ENCODE peak calls at places on chromosomes 4 and X, in five cellular contexts. One of them, this sample, is unnamed.

GRCh38 chr4:83022724-83023427 is 12.1 kb upstream of the COPS4 start:
- DNase-seq in suprapubic skin: no peak
- DNase-seq in HCT116: no peak
- DNase-seq in Panc1: no peak
- DNase-seq in sigmoid colon: no peak
- DNase-seq in this sample: no peak

GRCh38 chr4:101102114-101102752 is 245.1 kb downstream of the PPP3CA start:
- DNase-seq in suprapubic skin: peak; percentile 78
- DNase-seq in HCT116: no peak
- DNase-seq in Panc1: no peak
- DNase-seq in sigmoid colon: peak; percentile 69
- DNase-seq in this sample: no peak

GRCh38 chr4:73446336-73446938 is 10.4 kb downstream of the AFP start:
- DNase-seq in suprapubic skin: no peak
- DNase-seq in HCT116: peak; percentile 48
- DNase-seq in Panc1: no peak
- DNase-seq in sigmoid colon: no peak
- DNase-seq in this sample: peak; percentile 12

GRCh38 chr4:2788532-2789103 is 4.3 kb upstream of the SH3BP2 start:
- DNase-seq in suprapubic skin: peak; percentile 78
- DNase-seq in HCT116: no peak
- DNase-seq in Panc1: no peak
- DNase-seq in sigmoid colon: peak; percentile 73
- DNase-seq in this sample: peak; percentile 76

GRCh38 chrX:69603566-69604194 is 12.2 kb upstream of the EDA start:
- DNase-seq in suprapubic skin: no peak
- DNase-seq in HCT116: no peak
- DNase-seq in Panc1: no peak
- DNase-seq in sigmoid colon: no peak
- DNase-seq in this sample: no peak

GRCh38 chr4:121789960-121790829 is 10.9 kb upstream of the EXOSC9 start:
- DNase-seq in suprapubic skin: no peak
- DNase-seq in HCT116: no peak
- DNase-seq in Panc1: no peak
- DNase-seq in sigmoid colon: no peak
- DNase-seq in this sample: no peak

GRCh38 chr4:13816472-13816871 is 188.9 kb upstream of the BOD1L1 start:
- DNase-seq in suprapubic skin: no peak
- DNase-seq in HCT116: no peak
- DNase-seq in Panc1: no peak
- DNase-seq in sigmoid colon: no peak
- DNase-seq in this sample: no peak

GRCh38 chrX:136028383-136028984 is 43.2 kb downstream of the SLC9A6 start:
- DNase-seq in suprapubic skin: no peak
- DNase-seq in HCT116: peak; percentile 21
- DNase-seq in Panc1: peak; percentile 22
- DNase-seq in sigmoid colon: no peak
- DNase-seq in this sample: no peak

GRCh38 chr4:82642321-82642720 is 80.5 kb upstream of the TMEM150C start:
- DNase-seq in suprapubic skin: no peak
- DNase-seq in HCT116: no peak
- DNase-seq in Panc1: no peak
- DNase-seq in sigmoid colon: no peak
- DNase-seq in this sample: peak; percentile 8

GRCh38 chr4:41141910-41142309 is 72.4 kb downstream of the APBB2 start:
- DNase-seq in suprapubic skin: no peak
- DNase-seq in HCT116: no peak
- DNase-seq in Panc1: no peak
- DNase-seq in sigmoid colon: no peak
- DNase-seq in this sample: no peak
- TF ChIP-seq POLR2AphosphoS5 in suprapubic skin: no peak
- TF ChIP-seq POLR2AphosphoS5 in HCT116: no peak
- TF ChIP-seq POLR2AphosphoS5 in Panc1: no peak
- TF ChIP-seq POLR2AphosphoS5 in sigmoid colon: peak; percentile 34
- TF ChIP-seq POLR2AphosphoS5 in this sample: no peak

GRCh38 chr4:40246938-40247337 is 50.1 kb downstream of the RHOH start:
- DNase-seq in suprapubic skin: no peak
- DNase-seq in HCT116: no peak
- DNase-seq in Panc1: no peak
- DNase-seq in sigmoid colon: no peak
- DNase-seq in this sample: no peak

GRCh38 chr4:40246547-40246900 is 49.7 kb downstream of the RHOH start:
- DNase-seq in suprapubic skin: no peak
- DNase-seq in HCT116: no peak
- DNase-seq in Panc1: no peak
- DNase-seq in sigmoid colon: no peak
- DNase-seq in this sample: no peak

GRCh38 chr4:40243390-40243948 is 46.6 kb downstream of the RHOH start:
- DNase-seq in suprapubic skin: no peak
- DNase-seq in HCT116: no peak
- DNase-seq in Panc1: no peak
- DNase-seq in sigmoid colon: no peak
- DNase-seq in this sample: no peak

GRCh38 chr4:40245794-40246546 is 49.1 kb downstream of the RHOH start:
- DNase-seq in suprapubic skin: no peak
- DNase-seq in HCT116: no peak
- DNase-seq in Panc1: no peak
- DNase-seq in sigmoid colon: no peak
- DNase-seq in this sample: no peak

GRCh38 chr4:40247350-40247749 is 50.5 kb downstream of the RHOH start:
- DNase-seq in suprapubic skin: no peak
- DNase-seq in HCT116: no peak
- DNase-seq in Panc1: no peak
- DNase-seq in sigmoid colon: no peak
- DNase-seq in this sample: no peak
- TF ChIP-seq POLR2AphosphoS5 in suprapubic skin: no peak
- TF ChIP-seq POLR2AphosphoS5 in HCT116: no peak
- TF ChIP-seq POLR2AphosphoS5 in Panc1: no peak
- TF ChIP-seq POLR2AphosphoS5 in sigmoid colon: no peak
- TF ChIP-seq POLR2AphosphoS5 in this sample: no peak

DNA sequence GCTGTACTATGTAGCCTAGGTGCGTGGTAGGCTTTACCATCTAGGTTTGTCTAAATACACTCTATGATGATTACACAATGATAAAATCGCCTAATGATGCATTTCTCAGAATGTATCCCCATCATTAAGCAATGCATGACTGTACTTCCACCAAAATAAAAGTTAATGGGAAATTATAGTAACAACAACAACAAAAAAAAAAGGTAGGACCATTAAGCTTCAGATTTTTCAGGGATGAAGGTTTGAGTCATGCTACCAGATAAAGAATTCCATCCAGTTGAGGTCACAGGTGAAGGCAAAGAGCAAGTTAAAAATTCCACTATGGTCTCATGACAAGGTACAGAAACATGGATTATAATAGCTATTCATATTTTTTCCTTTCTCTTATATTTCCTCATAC is 68.2 kb downstream of the MAGEA10 start:
- DNase-seq in suprapubic skin: no peak
- DNase-seq in HCT116: no peak
- DNase-seq in Panc1: no peak
- DNase-seq in sigmoid colon: no peak
- DNase-seq in this sample: no peak
- TF ChIP-seq POLR2AphosphoS5 in suprapubic skin: no peak
- TF ChIP-seq POLR2AphosphoS5 in HCT116: no peak
- TF ChIP-seq POLR2AphosphoS5 in Panc1: no peak
- TF ChIP-seq POLR2AphosphoS5 in sigmoid colon: no peak
- TF ChIP-seq POLR2AphosphoS5 in this sample: no peak

GRCh38 chrX:87409113-87409841 is 108.3 kb upstream of the KLHL4 start:
- DNase-seq in suprapubic skin: no peak
- DNase-seq in HCT116: no peak
- DNase-seq in Panc1: peak; percentile 77
- DNase-seq in sigmoid colon: peak; percentile 71
- DNase-seq in this sample: peak; percentile 34
- TF ChIP-seq POLR2AphosphoS5 in suprapubic skin: no peak
- TF ChIP-seq POLR2AphosphoS5 in HCT116: no peak
- TF ChIP-seq POLR2AphosphoS5 in Panc1: peak; percentile 68
- TF ChIP-seq POLR2AphosphoS5 in sigmoid colon: peak; percentile 49
- TF ChIP-seq POLR2AphosphoS5 in this sample: no peak

GRCh38 chr4:168931215-168931650 is 78.8 kb downstream of the CBR4 start:
- DNase-seq in suprapubic skin: no peak
- DNase-seq in HCT116: no peak
- DNase-seq in Panc1: no peak
- DNase-seq in sigmoid colon: peak; percentile 65
- DNase-seq in this sample: no peak
- TF ChIP-seq POLR2AphosphoS5 in suprapubic skin: no peak
- TF ChIP-seq POLR2AphosphoS5 in HCT116: no peak
- TF ChIP-seq POLR2AphosphoS5 in Panc1: no peak
- TF ChIP-seq POLR2AphosphoS5 in sigmoid colon: peak; percentile 42
- TF ChIP-seq POLR2AphosphoS5 in this sample: no peak

GRCh38 chr4:141909541-141909940 is 273.2 kb downstream of the IL15 start:
- DNase-seq in suprapubic skin: no peak
- DNase-seq in HCT116: no peak
- DNase-seq in Panc1: no peak
- DNase-seq in sigmoid colon: no peak
- DNase-seq in this sample: no peak
- TF ChIP-seq POLR2AphosphoS5 in suprapubic skin: no peak
- TF ChIP-seq POLR2AphosphoS5 in HCT116: no peak
- TF ChIP-seq POLR2AphosphoS5 in Panc1: no peak
- TF ChIP-seq POLR2AphosphoS5 in sigmoid colon: no peak
- TF ChIP-seq POLR2AphosphoS5 in this sample: no peak

DNA sequence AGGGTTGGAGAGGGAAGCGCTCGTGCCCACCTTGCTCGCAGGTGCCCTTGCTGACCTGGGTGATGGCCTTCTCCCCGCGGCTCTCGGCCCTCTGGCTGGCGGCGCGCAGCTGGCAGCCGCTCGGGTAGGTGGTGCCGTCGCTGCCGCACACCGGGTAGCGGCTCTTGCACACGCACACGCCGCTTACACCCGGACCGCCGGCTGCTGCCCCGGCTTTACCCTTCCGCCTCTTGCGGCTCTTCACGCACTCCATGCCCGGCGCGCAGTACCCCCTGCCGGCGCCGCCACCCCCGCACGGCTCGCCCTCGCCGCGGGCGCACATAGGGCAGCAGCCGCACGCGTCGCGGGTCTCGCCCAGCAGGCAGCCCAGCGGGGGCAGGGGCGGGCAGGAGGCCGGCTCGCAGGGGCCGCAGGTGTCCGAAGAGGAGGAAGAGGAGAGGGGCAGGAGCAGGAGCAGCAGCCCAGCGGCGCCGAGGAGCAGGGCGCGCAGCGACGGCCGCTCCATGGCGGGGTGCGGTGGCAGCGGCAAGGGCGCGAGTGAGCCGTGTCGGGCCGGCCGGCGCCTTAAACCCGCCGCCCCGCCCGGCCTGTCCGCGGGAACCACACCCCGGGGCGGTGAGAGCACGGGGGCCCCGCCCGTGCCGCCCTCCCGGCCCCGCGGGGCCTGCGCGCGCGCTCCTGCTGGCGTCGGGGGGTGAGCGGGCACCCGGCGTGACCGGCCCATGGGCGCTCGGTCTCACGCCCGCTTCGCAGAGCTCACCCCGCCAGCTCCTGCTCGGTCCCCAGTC is at the start of gene IGFBP7:
- DNase-seq in suprapubic skin: no peak
- DNase-seq in HCT116: no peak
- DNase-seq in Panc1: no peak
- DNase-seq in sigmoid colon: peak; percentile 83
- DNase-seq in this sample: no peak
- TF ChIP-seq POLR2AphosphoS5 in suprapubic skin: no peak
- TF ChIP-seq POLR2AphosphoS5 in HCT116: no peak
- TF ChIP-seq POLR2AphosphoS5 in Panc1: no peak
- TF ChIP-seq POLR2AphosphoS5 in sigmoid colon: peak; percentile 90
- TF ChIP-seq POLR2AphosphoS5 in this sample: peak; percentile 37

DNA sequence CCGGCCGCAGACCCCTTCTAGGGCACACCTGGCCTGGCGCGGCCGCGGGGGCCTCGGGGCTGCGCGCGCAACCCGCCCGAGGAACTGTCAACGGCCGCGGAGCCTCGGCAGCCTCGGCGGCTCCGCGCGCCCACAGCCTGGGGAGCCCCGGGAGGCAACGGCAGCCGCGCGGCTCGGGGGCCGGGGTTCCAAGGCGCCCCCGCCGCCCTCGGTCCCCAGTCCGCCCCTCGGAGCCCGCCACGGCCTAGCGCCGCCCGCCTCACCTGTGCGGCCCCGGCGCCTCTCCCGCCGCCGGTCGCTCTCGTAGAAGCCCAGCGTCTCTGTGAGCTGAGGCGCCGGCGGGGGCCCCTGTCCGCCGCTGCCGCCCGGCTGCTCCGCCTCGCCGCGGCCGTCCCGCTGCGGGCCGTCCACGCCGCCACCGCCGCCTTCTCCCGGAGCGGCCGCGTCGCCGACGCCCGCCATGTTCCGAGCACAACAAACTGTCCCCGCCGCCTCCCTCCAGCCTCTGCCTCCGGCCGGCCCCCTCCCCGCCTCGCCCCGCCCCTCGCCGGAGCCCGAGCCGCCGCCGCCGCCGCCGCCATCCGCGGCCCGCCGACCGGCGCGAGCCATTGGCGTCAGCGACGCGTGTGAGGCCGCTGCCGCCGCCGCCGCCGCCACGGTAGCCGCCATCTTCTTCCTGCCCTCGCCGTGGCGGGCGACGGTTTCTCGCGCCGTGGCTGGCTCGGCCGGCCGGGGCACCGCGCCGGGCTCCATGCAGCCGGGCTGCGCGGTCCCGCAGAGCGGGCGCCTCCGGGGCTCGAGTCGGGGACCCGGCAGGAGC is at the start of gene TAPT1:
- DNase-seq in suprapubic skin: peak; percentile 90
- DNase-seq in HCT116: no peak
- DNase-seq in Panc1: no peak
- DNase-seq in sigmoid colon: peak; percentile 89
- DNase-seq in this sample: no peak
- TF ChIP-seq POLR2AphosphoS5 in suprapubic skin: no peak
- TF ChIP-seq POLR2AphosphoS5 in HCT116: peak; percentile 59
- TF ChIP-seq POLR2AphosphoS5 in Panc1: no peak
- TF ChIP-seq POLR2AphosphoS5 in sigmoid colon: peak; percentile 72
- TF ChIP-seq POLR2AphosphoS5 in this sample: peak; percentile 64

GRCh38 chrX:107752037-107752436 is 23.6 kb downstream of the TSC22D3 start:
- DNase-seq in suprapubic skin: no peak
- DNase-seq in HCT116: no peak
- DNase-seq in Panc1: no peak
- DNase-seq in sigmoid colon: no peak
- DNase-seq in this sample: no peak

GRCh38 chrX:107751127-107751526 is 24.5 kb downstream of the TSC22D3 start:
- DNase-seq in suprapubic skin: no peak
- DNase-seq in HCT116: no peak
- DNase-seq in Panc1: no peak
- DNase-seq in sigmoid colon: no peak
- DNase-seq in this sample: no peak

GRCh38 chrX:107750263-107750662 is 25.3 kb downstream of the TSC22D3 start:
- DNase-seq in suprapubic skin: no peak
- DNase-seq in HCT116: no peak
- DNase-seq in Panc1: no peak
- DNase-seq in sigmoid colon: no peak
- DNase-seq in this sample: no peak

GRCh38 chrX:107753186-107753585 is 22.4 kb downstream of the TSC22D3 start:
- DNase-seq in suprapubic skin: no peak
- DNase-seq in HCT116: no peak
- DNase-seq in Panc1: no peak
- DNase-seq in sigmoid colon: no peak
- DNase-seq in this sample: no peak

DNA sequence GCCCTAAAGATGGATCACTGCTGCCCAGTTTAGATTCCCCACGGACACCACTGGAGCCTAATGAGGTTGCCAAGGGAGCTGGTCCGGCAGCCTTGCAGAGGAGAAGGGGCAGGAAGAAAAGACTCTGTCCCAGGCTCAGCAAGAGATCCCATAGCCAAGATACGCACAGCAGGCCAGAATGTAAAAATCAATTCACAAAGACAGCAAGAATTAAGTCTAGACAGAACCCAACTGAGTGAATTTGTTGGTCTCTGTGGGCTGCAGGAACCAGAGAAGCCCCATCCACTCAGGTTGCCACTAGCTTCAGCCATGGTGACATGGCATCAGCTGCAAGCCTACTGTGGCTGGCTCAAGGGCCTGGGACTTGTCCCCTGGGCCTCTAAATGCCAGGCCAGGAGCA is 22.9 kb downstream of the TSC22D3 start:
- DNase-seq in suprapubic skin: no peak
- DNase-seq in HCT116: no peak
- DNase-seq in Panc1: no peak
- DNase-seq in sigmoid colon: no peak
- DNase-seq in this sample: no peak
- TF ChIP-seq POLR2AphosphoS5 in suprapubic skin: no peak
- TF ChIP-seq POLR2AphosphoS5 in HCT116: no peak
- TF ChIP-seq POLR2AphosphoS5 in Panc1: no peak
- TF ChIP-seq POLR2AphosphoS5 in sigmoid colon: no peak
- TF ChIP-seq POLR2AphosphoS5 in this sample: no peak